ENCODE peak calls at places on chromosomes 1 and 21, in eight cellular contexts. Y, L, H, F, M, D, Z and E are unnamed samples.

GRCh38 chr1:111618953-111619634 is 495 bp upstream of the RAP1A start:
- DNase-seq in Y (no peak), L (no peak), H (no peak), F (no peak), M (peak; percentile 17), D (no peak), Z (no peak), E (no peak)

GRCh38 chr1:192626366-192627179 is 9.4 kb upstream of the RGS13 start:
- DNase-seq in Y (no peak), L (no peak), H (no peak), F (no peak), M (no peak), D (no peak), Z (no peak), E (no peak)

GRCh38 chr1:25117233-25117823 is 115.0 kb downstream of the SYF2 start:
- DNase-seq in Y (peak; percentile 11), L (no peak), H (no peak), F (no peak), M (no peak), D (no peak), Z (no peak), E (no peak)

GRCh38 chr1:25806418-25806817 is 6.4 kb downstream of the SELENON start:
- DNase-seq in Y (no peak), L (no peak), H (peak; percentile 86), F (peak; percentile 80), M (peak; percentile 60), D (no peak), Z (no peak), E (no peak)

GRCh38 chr1:58762806-58763205 is 21.0 kb downstream of the JUN start:
- DNase-seq in Y (no peak), L (peak; percentile 74), H (no peak), F (no peak), M (peak; percentile 74), D (no peak), Z (no peak), E (no peak)

GRCh38 chr1:157496121-157496526 is 56.2 kb downstream of the FCRL5 start:
- DNase-seq in Y (peak; percentile 53), L (peak; percentile 27), H (peak; percentile 43), F (no peak), M (peak; percentile 53), D (no peak), Z (peak; percentile 22), E (peak; percentile 57)

GRCh38 chr21:18228060-18228739 is 16.4 kb upstream of the CHODL start:
- DNase-seq in Y (peak; percentile 91), L (no peak), H (no peak), F (no peak), M (no peak), D (no peak), Z (no peak), E (no peak)

GRCh38 chr21:18705971-18706370 is 302.4 kb upstream of the TMPRSS15 start:
- DNase-seq in Y (no peak), L (peak; percentile 43), H (no peak), F (no peak), M (peak; percentile 15), D (no peak), Z (no peak), E (no peak)

GRCh38 chr1:246588322-246588721 is 22.1 kb downstream of the CNST start:
- DNase-seq in Y (no peak), L (peak; percentile 36), H (no peak), F (no peak), M (peak; percentile 65), D (no peak), Z (no peak), E (no peak)

GRCh38 chr1:94383966-94384408 is 34.2 kb upstream of the ABCD3 start:
- DNase-seq in Y (no peak), L (peak; percentile 34), H (peak; percentile 52), F (no peak), M (peak; percentile 88), D (no peak), Z (no peak), E (no peak)

GRCh38 chr1:10192263-10192662 is 18.1 kb upstream of the KIF1B start:
- DNase-seq in Y (peak; percentile 21), L (no peak), H (no peak), F (no peak), M (no peak), D (no peak), Z (no peak), E (no peak)